ENCODE peak calls at places on chromosomes 16 and 17, in five cellular contexts. K, G, L, W and Z are unnamed samples.

GRCh38 chr17:43673516-43674323 is 12.0 kb upstream of the MEOX1 start:
- DNase-seq in K (peak), W (peak), G (peak), L (peak), Z (peak)

GRCh38 chr16:5336898-5337297 is 239.3 kb upstream of the EEF2KMT start:
- DNase-seq in L (no peak), W (no peak), G (no peak), K (no peak), Z (no peak)

GRCh38 chr17:31424944-31425582 is 33.6 kb downstream of the RAB11FIP4 start:
- DNase-seq in K (no peak), L (no peak), G (no peak), W (no peak), Z (no peak)

GRCh38 chr17:29107933-29108805 is 65.2 kb downstream of the PIPOX start:
- DNase-seq in L (peak), W (no peak), K (no peak), G (no peak), Z (no peak)

GRCh38 chr17:329794-330420 is 22.7 kb downstream of the RPH3AL start:
- DNase-seq in W (no peak), L (no peak), G (no peak), K (no peak), Z (no peak)

GRCh38 chr16:51383909-51384308 is 232.8 kb upstream of the SALL1 start:
- DNase-seq in W (no peak), K (no peak), L (no peak), G (no peak), Z (peak)

GRCh38 chr16:65012357-65012756 is 109.5 kb downstream of the CDH11 start:
- DNase-seq in W (no peak), L (no peak), K (no peak), G (no peak), Z (no peak)

GRCh38 chr17:53719229-53719628 is 103.5 kb upstream of the KIF2B start:
- DNase-seq in L (no peak), G (no peak), K (no peak), W (no peak), Z (no peak)